ENCODE peak calls at places on chromosomes 12 and 14, in six cellular contexts. One of them, this sample, is unnamed.

GRCh38 chr12:121537814-121538698 is 42.8 kb downstream of the KDM2B start:
- DNase-seq in A549: no peak
- DNase-seq in stomach: peak; percentile 33
- DNase-seq in HepG2: no peak
- DNase-seq in ovary: peak; percentile 34
- DNase-seq in suprapubic skin: no peak
- DNase-seq in this sample: peak; percentile 20

GRCh38 chr12:106739815-106740552 is 34.5 kb upstream of the RIC8B start:
- DNase-seq in A549: no peak
- DNase-seq in stomach: no peak
- DNase-seq in HepG2: no peak
- DNase-seq in ovary: no peak
- DNase-seq in suprapubic skin: no peak
- DNase-seq in this sample: peak; percentile 15

GRCh38 chr14:94164685-94165431 is 9.3 kb upstream of the PPP4R4 start:
- DNase-seq in A549: no peak
- DNase-seq in stomach: no peak
- DNase-seq in HepG2: no peak
- DNase-seq in ovary: no peak
- DNase-seq in suprapubic skin: no peak
- DNase-seq in this sample: no peak

GRCh38 chr14:60637490-60638452 is 11.5 kb downstream of the SIX1 start:
- DNase-seq in A549: no peak
- DNase-seq in stomach: no peak
- DNase-seq in HepG2: no peak
- DNase-seq in ovary: no peak
- DNase-seq in suprapubic skin: no peak
- DNase-seq in this sample: no peak

GRCh38 chr14:25050494-25051170 is 685 bp upstream of the STXBP6 start:
- DNase-seq in A549: no peak
- DNase-seq in stomach: no peak
- DNase-seq in HepG2: no peak
- DNase-seq in ovary: no peak
- DNase-seq in suprapubic skin: no peak
- DNase-seq in this sample: no peak

GRCh38 chr12:6167327-6168280 is 32.6 kb upstream of the CD9 start:
- DNase-seq in A549: peak; percentile 44
- DNase-seq in stomach: peak; percentile 44
- DNase-seq in HepG2: peak; percentile 30
- DNase-seq in ovary: peak; percentile 36
- DNase-seq in suprapubic skin: no peak
- DNase-seq in this sample: peak; percentile 45

GRCh38 chr12:95208678-95209077 is 8.6 kb downstream of the FGD6 start:
- DNase-seq in A549: no peak
- DNase-seq in stomach: no peak
- DNase-seq in HepG2: no peak
- DNase-seq in ovary: no peak
- DNase-seq in suprapubic skin: no peak
- DNase-seq in this sample: no peak

GRCh38 chr14:99707420-99707819 is 23.3 kb downstream of the CYP46A1 start:
- DNase-seq in A549: no peak
- DNase-seq in stomach: no peak
- DNase-seq in HepG2: no peak
- DNase-seq in ovary: no peak
- DNase-seq in suprapubic skin: peak; percentile 11
- DNase-seq in this sample: no peak

GRCh38 chr12:91620949-91621348 is 438.3 kb upstream of the DCN start:
- DNase-seq in A549: no peak
- DNase-seq in stomach: no peak
- DNase-seq in HepG2: no peak
- DNase-seq in ovary: no peak
- DNase-seq in suprapubic skin: no peak
- DNase-seq in this sample: no peak

GRCh38 chr14:105894125-105894977 is 368.0 kb downstream of the TMEM121 start:
- DNase-seq in A549: no peak
- DNase-seq in stomach: no peak
- DNase-seq in HepG2: no peak
- DNase-seq in ovary: no peak
- DNase-seq in suprapubic skin: peak; percentile 66
- DNase-seq in this sample: peak; percentile 3

GRCh38 chr14:36315159-36315853 is 5.1 kb downstream of the MBIP start:
- DNase-seq in A549: no peak
- DNase-seq in stomach: no peak
- DNase-seq in HepG2: no peak
- DNase-seq in ovary: no peak
- DNase-seq in suprapubic skin: no peak
- DNase-seq in this sample: no peak

GRCh38 chr12:3631272-3631637 is 121.7 kb downstream of the CRACR2A start:
- DNase-seq in A549: no peak
- DNase-seq in stomach: no peak
- DNase-seq in HepG2: no peak
- DNase-seq in ovary: no peak
- DNase-seq in suprapubic skin: no peak
- DNase-seq in this sample: no peak

GRCh38 chr14:74085047-74085637 is 386 bp downstream of the LIN52 start:
- DNase-seq in A549: peak; percentile 27
- DNase-seq in stomach: no peak
- DNase-seq in HepG2: peak; percentile 10
- DNase-seq in ovary: no peak
- DNase-seq in suprapubic skin: no peak
- DNase-seq in this sample: no peak

GRCh38 chr12:989051-989450 is 2.0 kb upstream of the ERC1 start:
- DNase-seq in A549: no peak
- DNase-seq in stomach: no peak
- DNase-seq in HepG2: no peak
- DNase-seq in ovary: no peak
- DNase-seq in suprapubic skin: no peak
- DNase-seq in this sample: no peak

GRCh38 chr12:52314511-52314910 is 6.7 kb downstream of the KRT83 start:
- DNase-seq in A549: no peak
- DNase-seq in stomach: no peak
- DNase-seq in HepG2: no peak
- DNase-seq in ovary: no peak
- DNase-seq in suprapubic skin: peak; percentile 64
- DNase-seq in this sample: no peak

GRCh38 chr14:53054457-53054856 is 98.7 kb downstream of the DDHD1 start:
- DNase-seq in A549: no peak
- DNase-seq in stomach: no peak
- DNase-seq in HepG2: no peak
- DNase-seq in ovary: no peak
- DNase-seq in suprapubic skin: no peak
- DNase-seq in this sample: no peak

GRCh38 chr12:106642991-106643390 is 60.2 kb downstream of the RFX4 start:
- DNase-seq in A549: no peak
- DNase-seq in stomach: no peak
- DNase-seq in HepG2: no peak
- DNase-seq in ovary: no peak
- DNase-seq in suprapubic skin: no peak
- DNase-seq in this sample: no peak

GRCh38 chr12:120167529-120168095 is 26.9 kb downstream of the GCN1 start:
- DNase-seq in A549: no peak
- DNase-seq in stomach: no peak
- DNase-seq in HepG2: no peak
- DNase-seq in ovary: no peak
- DNase-seq in suprapubic skin: no peak
- DNase-seq in this sample: no peak

GRCh38 chr12:47078733-47079364 is 572 bp upstream of the PCED1B start:
- DNase-seq in A549: peak; percentile 57
- DNase-seq in stomach: no peak
- DNase-seq in HepG2: no peak
- DNase-seq in ovary: peak; percentile 53
- DNase-seq in suprapubic skin: no peak
- DNase-seq in this sample: peak; percentile 45

GRCh38 chr12:124556067-124556466 is 11.3 kb downstream of the NCOR2 start:
- DNase-seq in A549: no peak
- DNase-seq in stomach: no peak
- DNase-seq in HepG2: no peak
- DNase-seq in ovary: no peak
- DNase-seq in suprapubic skin: no peak
- DNase-seq in this sample: no peak

GRCh38 chr12:13167906-13168305 is 28.6 kb upstream of the EMP1 start:
- DNase-seq in A549: no peak
- DNase-seq in stomach: no peak
- DNase-seq in HepG2: no peak
- DNase-seq in ovary: no peak
- DNase-seq in suprapubic skin: no peak
- DNase-seq in this sample: no peak
- H3K4me1 ChIP-seq in A549: peaks cover 28% of the 10 kb centered on the region
- H3K4me1 ChIP-seq in stomach: peaks cover 7% of the 10 kb centered on the region
- H3K4me1 ChIP-seq in HepG2: no peaks in the 10 kb centered on the region
- H3K4me1 ChIP-seq in ovary: peaks cover 4% of the 10 kb centered on the region
- H3K4me1 ChIP-seq in suprapubic skin: peaks cover 69% of the 10 kb centered on the region
- H3K4me1 ChIP-seq in this sample: peaks cover 10% of the 10 kb centered on the region

DNA sequence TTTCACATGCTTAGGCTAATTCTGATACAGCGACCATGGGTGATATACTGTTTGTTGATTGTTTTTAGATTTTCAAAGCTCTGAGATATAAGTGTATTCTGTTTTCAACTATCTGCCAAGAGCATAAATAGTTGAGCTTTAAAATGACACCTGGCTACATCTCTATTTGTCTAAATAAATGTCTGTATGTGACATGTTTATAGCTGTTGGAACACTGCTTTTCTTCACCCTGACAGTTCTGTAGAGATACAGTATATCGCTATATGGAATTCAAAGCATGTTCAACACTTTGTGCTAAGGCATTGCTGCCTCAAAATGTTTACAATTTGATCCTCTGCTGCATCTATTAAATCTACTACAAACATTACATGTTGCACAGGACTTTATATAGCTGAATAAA is 27.4 kb upstream of the MGAT4C start:
- DNase-seq in A549: no peak
- DNase-seq in stomach: no peak
- DNase-seq in HepG2: no peak
- DNase-seq in ovary: no peak
- DNase-seq in suprapubic skin: no peak
- DNase-seq in this sample: no peak
- TF ChIP-seq EP300 in A549: no peak
- TF ChIP-seq EP300 in stomach: no peak
- TF ChIP-seq EP300 in HepG2: no peak
- TF ChIP-seq EP300 in ovary: no peak
- TF ChIP-seq EP300 in suprapubic skin: no peak
- TF ChIP-seq EP300 in this sample: no peak

DNA sequence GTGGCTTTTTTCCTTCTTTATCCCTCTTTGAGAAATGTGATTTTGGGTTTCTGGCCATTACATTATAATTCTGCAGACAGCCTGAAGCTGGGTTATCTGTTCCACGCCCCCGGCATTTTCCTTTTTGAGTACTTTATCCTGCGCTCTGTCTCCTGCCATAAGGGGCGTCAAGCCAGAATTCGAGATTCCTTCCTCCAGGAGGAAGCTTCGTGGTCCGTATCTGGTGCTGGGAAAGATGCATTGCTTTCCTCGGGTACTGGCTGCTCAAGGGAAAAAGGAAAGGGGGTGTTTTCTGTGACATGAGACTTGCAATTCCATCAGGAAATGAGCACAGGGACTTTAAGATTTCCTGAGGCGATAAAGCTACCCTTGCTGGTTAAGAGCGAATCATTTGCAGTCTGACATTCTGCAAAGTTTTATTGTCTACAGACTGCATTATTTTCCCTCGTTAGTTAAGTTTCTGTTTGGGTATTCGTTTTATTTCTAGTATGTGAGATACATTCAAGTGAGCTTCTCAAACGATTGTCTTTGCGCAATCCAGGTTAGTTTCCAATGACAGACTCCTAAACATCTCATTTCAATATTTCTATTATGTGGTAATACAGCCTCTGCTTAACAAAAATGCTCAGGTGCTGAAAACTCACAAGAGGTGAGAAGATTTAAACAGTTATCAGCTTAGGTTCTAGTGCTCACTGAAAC is 706 bp downstream of the AKAP5 start:
- DNase-seq in A549: peak; percentile 58
- DNase-seq in stomach: no peak
- DNase-seq in HepG2: no peak
- DNase-seq in ovary: peak; percentile 47
- DNase-seq in suprapubic skin: no peak
- DNase-seq in this sample: no peak
- H3K27ac ChIP-seq in A549: peak overlapping the region; percentile 89
- H3K27ac ChIP-seq in stomach: no peak overlapping the region
- H3K27ac ChIP-seq in HepG2: no peak overlapping the region
- H3K27ac ChIP-seq in ovary: no peak overlapping the region
- H3K27ac ChIP-seq in suprapubic skin: no peak overlapping the region
- H3K27ac ChIP-seq in this sample: peak overlapping the region; percentile 92

GRCh38 chr14:67487332-67487731 is 1.2 kb downstream of the TMEM229B start:
- DNase-seq in A549: no peak
- DNase-seq in stomach: no peak
- DNase-seq in HepG2: no peak
- DNase-seq in ovary: no peak
- DNase-seq in suprapubic skin: no peak
- DNase-seq in this sample: no peak

GRCh38 chr14:67487937-67488893 is at the start of gene TMEM229B:
- DNase-seq in A549: no peak
- DNase-seq in stomach: peak; percentile 66
- DNase-seq in HepG2: no peak
- DNase-seq in ovary: no peak
- DNase-seq in suprapubic skin: no peak
- DNase-seq in this sample: peak; percentile 74

GRCh38 chr14:67485501-67486095 is 2.9 kb downstream of the TMEM229B start:
- DNase-seq in A549: no peak
- DNase-seq in stomach: no peak
- DNase-seq in HepG2: no peak
- DNase-seq in ovary: no peak
- DNase-seq in suprapubic skin: no peak
- DNase-seq in this sample: no peak

GRCh38 chr14:67483599-67484270 is 4.8 kb downstream of the TMEM229B start:
- DNase-seq in A549: no peak
- DNase-seq in stomach: no peak
- DNase-seq in HepG2: no peak
- DNase-seq in ovary: no peak
- DNase-seq in suprapubic skin: no peak
- DNase-seq in this sample: no peak

GRCh38 chr14:67486890-67487289 is 1.6 kb downstream of the TMEM229B start:
- DNase-seq in A549: no peak
- DNase-seq in stomach: no peak
- DNase-seq in HepG2: no peak
- DNase-seq in ovary: no peak
- DNase-seq in suprapubic skin: no peak
- DNase-seq in this sample: no peak
- H3K4me1 ChIP-seq in A549: no peaks in the 10 kb centered on the region
- H3K4me1 ChIP-seq in stomach: peaks cover 21% of the 10 kb centered on the region
- H3K4me1 ChIP-seq in HepG2: peaks cover 18% of the 10 kb centered on the region
- H3K4me1 ChIP-seq in ovary: no peaks in the 10 kb centered on the region
- H3K4me1 ChIP-seq in suprapubic skin: peaks cover 7% of the 10 kb centered on the region
- H3K4me1 ChIP-seq in this sample: no peaks in the 10 kb centered on the region

DNA sequence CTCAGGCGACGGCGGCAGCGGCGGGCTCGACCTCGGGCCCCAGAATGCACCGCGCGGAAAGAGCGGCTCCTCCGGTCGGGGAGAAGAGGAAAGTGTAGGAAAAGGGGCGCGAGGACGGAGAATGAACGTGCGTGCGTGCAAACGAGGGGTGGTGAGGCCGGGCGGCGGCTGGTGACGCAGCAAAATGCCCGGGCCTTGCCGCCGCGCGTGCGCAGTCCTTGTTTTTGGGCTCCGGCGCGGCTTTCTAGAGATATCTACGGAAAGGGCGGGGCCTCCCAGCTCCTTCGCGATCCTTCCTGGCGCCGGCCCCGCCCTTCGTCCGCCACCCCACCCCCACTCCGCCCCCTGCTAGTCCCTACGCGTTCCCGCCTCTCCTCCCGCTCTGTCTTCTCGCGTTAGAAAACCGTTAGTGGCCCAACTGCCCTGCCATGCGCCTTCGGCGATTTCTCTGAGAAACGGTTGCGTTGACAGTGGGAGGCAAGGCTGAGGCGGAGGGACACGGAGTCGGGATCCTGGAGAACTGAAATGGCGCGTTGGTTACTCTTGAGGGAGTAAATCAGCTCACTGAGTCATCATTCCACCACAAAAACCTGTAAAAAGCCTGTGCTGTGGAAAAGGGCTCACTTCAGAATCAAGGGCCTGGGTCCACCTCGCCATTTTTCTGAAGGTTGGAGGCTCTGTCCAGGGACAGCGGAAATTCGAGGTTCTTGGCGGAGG is at the start of gene PTGES3:
- DNase-seq in A549: peak; percentile 95
- DNase-seq in stomach: peak; percentile 98
- DNase-seq in HepG2: peak; percentile 91
- DNase-seq in ovary: peak; percentile 98
- DNase-seq in suprapubic skin: peak; percentile 98
- DNase-seq in this sample: peak; percentile 98
- TF ChIP-seq EP300 in A549: no peak
- TF ChIP-seq EP300 in stomach: no peak
- TF ChIP-seq EP300 in HepG2: no peak
- TF ChIP-seq EP300 in ovary: peak; percentile 49
- TF ChIP-seq EP300 in suprapubic skin: no peak
- TF ChIP-seq EP300 in this sample: no peak